ENCODE peak calls at places on chromosomes 11 and 22, in five cellular contexts. Z is cerebellum; H is CD4-positive, alpha-beta memory T cell; R is hepatocyte; P is nucleus accumbens. J is an unnamed sample.

GRCh38 chr11:62880231-62880802 is 379 bp upstream of the SLC3A2 start:
- DNase-seq in H (no peak), R (peak; percentile 66), Z (no peak), P (peak; percentile 64), J (no peak)

GRCh38 chr22:39240841-39241631 is 3.7 kb downstream of the PDGFB start:
- DNase-seq in P (no peak), Z (no peak), H (peak; percentile 68), R (peak; percentile 86), J (peak; percentile 41)

GRCh38 chr11:46330887-46331652 is 16.2 kb upstream of the DGKZ start:
- DNase-seq in Z (no peak), R (no peak), P (no peak), H (peak; percentile 77), J (no peak)

GRCh38 chr11:126336646-126337045 is 18.8 kb upstream of the ST3GAL4 start:
- DNase-seq in H (no peak), P (no peak), Z (no peak), R (no peak), J (no peak)

GRCh38 chr22:42623301-42623751 is 8.6 kb upstream of the POLDIP3 start:
- DNase-seq in R (no peak), P (no peak), H (no peak), Z (no peak), J (no peak)

GRCh38 chr11:14443642-14444041 is 56.0 kb downstream of the COPB1 start:
- DNase-seq in H (no peak), P (no peak), Z (peak; percentile 12), R (peak; percentile 52), J (no peak)

GRCh38 chr11:697028-697491 is 1.4 kb downstream of the TMEM80 start:
- DNase-seq in P (no peak), Z (no peak), R (peak; percentile 36), H (no peak), J (no peak)

GRCh38 chr11:60777572-60777971 is 7.6 kb upstream of the MS4A10 start:
- DNase-seq in H (no peak), Z (no peak), R (no peak), P (no peak), J (no peak)

GRCh38 chr11:86484164-86484794 is 109.6 kb downstream of the CCDC81 start:
- DNase-seq in R (peak; percentile 76), Z (no peak), P (no peak), H (no peak), J (no peak)

GRCh38 chr11:18865951-18866350 is 73.3 kb downstream of the MRGPRX1 start:
- DNase-seq in P (no peak), R (no peak), H (no peak), Z (no peak), J (no peak)

GRCh38 chr22:50695421-50696250 is 23.0 kb downstream of the SHANK3 start:
- DNase-seq in Z (peak; percentile 14), H (no peak), P (no peak), R (no peak), J (no peak)

GRCh38 chr11:112958670-112959069 is 2.5 kb upstream of the NCAM1 start:
- DNase-seq in P (no peak), R (no peak), Z (no peak), H (no peak), J (no peak)

GRCh38 chr11:38460901-38461300 is 1862.9 kb upstream of the RAG2 start:
- DNase-seq in Z (peak; percentile 2), R (peak; percentile 39), P (no peak), H (no peak), J (no peak)

GRCh38 chr11:104556606-104557301 is 341.5 kb downstream of the CASP12 start:
- DNase-seq in P (no peak), R (no peak), Z (no peak), H (no peak), J (no peak)

GRCh38 chr11:44306469-44307244 is 3.3 kb downstream of the ALX4 start:
- DNase-seq in H (no peak), Z (no peak), P (no peak), R (no peak), J (no peak)

GRCh38 chr11:47394322-47395224 is 13.8 kb upstream of the SLC39A13 start:
- DNase-seq in P (no peak), H (peak; percentile 44), R (no peak), Z (no peak), J (no peak)

GRCh38 chr11:59810189-59810910 is at the start of gene MRPL16:
- DNase-seq in H (peak; percentile 84), R (peak; percentile 95), Z (peak; percentile 86), P (peak; percentile 62), J (peak; percentile 92)

GRCh38 chr22:32204856-32205722 is at the start of gene RFPL2:
- DNase-seq in R (peak; percentile 90), Z (peak; percentile 40), P (no peak), H (peak; percentile 26), J (peak; percentile 87)

GRCh38 chr11:131932584-131933360 is 562.4 kb downstream of the NTM start:
- DNase-seq in P (peak; percentile 28), Z (peak; percentile 73), R (no peak), H (no peak), J (no peak)

GRCh38 chr11:57277845-57278720 is 41.0 kb upstream of the APLNR start:
- DNase-seq in H (no peak), R (peak; percentile 88), P (peak; percentile 27), Z (peak; percentile 43), J (no peak)

GRCh38 chr11:86515297-86516094 is 140.8 kb downstream of the CCDC81 start:
- DNase-seq in H (no peak), Z (no peak), P (no peak), R (peak; percentile 60), J (no peak)

GRCh38 chr11:123235117-123235686 is 40.2 kb upstream of the CLMP start:
- DNase-seq in H (peak; percentile 36), R (no peak), Z (no peak), P (no peak), J (no peak)

GRCh38 chr22:20904980-20905355 is 12.2 kb upstream of the CRKL start:
- DNase-seq in Z (no peak), P (no peak), R (no peak), H (no peak), J (no peak)

GRCh38 chr11:116865696-116866095 is 28.3 kb upstream of the APOA1 start:
- DNase-seq in H (no peak), R (no peak), Z (no peak), P (no peak), J (no peak)

GRCh38 chr11:73334244-73335203 is 26.4 kb downstream of the ARHGEF17 start:
- DNase-seq in H (no peak), R (peak; percentile 80), P (no peak), Z (no peak), J (no peak)

GRCh38 chr11:2466869-2467694 is 22.3 kb downstream of the KCNQ1 start:
- DNase-seq in Z (no peak), R (no peak), H (peak; percentile 72), P (no peak), J (no peak)

GRCh38 chr11:19404787-19405186 is 164.0 kb upstream of the E2F8 start:
- DNase-seq in H (no peak), R (no peak), Z (no peak), P (no peak), J (no peak)

J was measured in NCI-H510A.